ENCODE peak calls at places on chromosomes 13 and 19, in eight cellular contexts. One of them, this sample, is unnamed.

GRCh38 chr13:113216165-113217056 is 7.0 kb downstream of the CUL4A start:
- DNase-seq in upper lobe of right lung: peak
- DNase-seq in cardiac muscle cell: peak
- DNase-seq in WTC11: no peak
- DNase-seq in HL-60: no peak
- DNase-seq in neural crest cell: no peak
- DNase-seq in colonic mucosa: peak
- DNase-seq in HCT116: peak
- DNase-seq in this sample: no peak

GRCh38 chr19:18915639-18916038 is 3.5 kb downstream of the COPE start:
- DNase-seq in neural crest cell: peak
- DNase-seq in HL-60: no peak
- DNase-seq in HCT116: peak
- DNase-seq in colonic mucosa: peak
- DNase-seq in WTC11: peak
- DNase-seq in upper lobe of right lung: no peak
- DNase-seq in cardiac muscle cell: peak
- DNase-seq in this sample: no peak

GRCh38 chr19:8611890-8612806 is 1.6 kb upstream of the ADAMTS10 start:
- DNase-seq in neural crest cell: no peak
- DNase-seq in HL-60: no peak
- DNase-seq in colonic mucosa: peak
- DNase-seq in HCT116: no peak
- DNase-seq in upper lobe of right lung: no peak
- DNase-seq in cardiac muscle cell: peak
- DNase-seq in WTC11: peak
- DNase-seq in this sample: no peak

GRCh38 chr13:69306766-69307165 is 800.9 kb upstream of the ATXN8OS start:
- DNase-seq in cardiac muscle cell: no peak
- DNase-seq in colonic mucosa: no peak
- DNase-seq in HCT116: no peak
- DNase-seq in upper lobe of right lung: no peak
- DNase-seq in neural crest cell: no peak
- DNase-seq in WTC11: no peak
- DNase-seq in HL-60: no peak
- DNase-seq in this sample: no peak

GRCh38 chr13:75395056-75395455 is 86.9 kb downstream of the TBC1D4 start:
- DNase-seq in neural crest cell: no peak
- DNase-seq in upper lobe of right lung: no peak
- DNase-seq in HL-60: no peak
- DNase-seq in HCT116: no peak
- DNase-seq in cardiac muscle cell: no peak
- DNase-seq in colonic mucosa: no peak
- DNase-seq in WTC11: no peak
- DNase-seq in this sample: no peak

GRCh38 chr19:10927691-10928562 is 512 bp downstream of the YIPF2 start:
- DNase-seq in WTC11: no peak
- DNase-seq in neural crest cell: no peak
- DNase-seq in colonic mucosa: no peak
- DNase-seq in HCT116: no peak
- DNase-seq in upper lobe of right lung: no peak
- DNase-seq in cardiac muscle cell: no peak
- DNase-seq in HL-60: peak
- DNase-seq in this sample: no peak

GRCh38 chr19:33302974-33303790 is 848 bp upstream of the CEBPA start:
- DNase-seq in upper lobe of right lung: peak
- DNase-seq in cardiac muscle cell: peak
- DNase-seq in WTC11: peak
- DNase-seq in neural crest cell: peak
- DNase-seq in colonic mucosa: no peak
- DNase-seq in HCT116: no peak
- DNase-seq in HL-60: peak
- DNase-seq in this sample: peak

GRCh38 chr19:49811328-49811727 is 1.8 kb downstream of the FUZ start:
- DNase-seq in neural crest cell: no peak
- DNase-seq in WTC11: no peak
- DNase-seq in cardiac muscle cell: no peak
- DNase-seq in HL-60: no peak
- DNase-seq in HCT116: no peak
- DNase-seq in colonic mucosa: no peak
- DNase-seq in upper lobe of right lung: no peak
- DNase-seq in this sample: no peak

GRCh38 chr13:80037505-80037888 is 303.4 kb downstream of the SPRY2 start:
- DNase-seq in colonic mucosa: no peak
- DNase-seq in upper lobe of right lung: no peak
- DNase-seq in neural crest cell: no peak
- DNase-seq in HCT116: no peak
- DNase-seq in HL-60: no peak
- DNase-seq in cardiac muscle cell: peak
- DNase-seq in WTC11: no peak
- DNase-seq in this sample: no peak

GRCh38 chr19:5309438-5310204 is 31.0 kb downstream of the PTPRS start:
- DNase-seq in HCT116: no peak
- DNase-seq in WTC11: peak
- DNase-seq in cardiac muscle cell: peak
- DNase-seq in neural crest cell: no peak
- DNase-seq in colonic mucosa: no peak
- DNase-seq in HL-60: no peak
- DNase-seq in upper lobe of right lung: no peak
- DNase-seq in this sample: no peak

GRCh38 chr19:7512400-7512851 is 3.5 kb upstream of the ZNF358 start:
- DNase-seq in WTC11: no peak
- DNase-seq in HL-60: no peak
- DNase-seq in colonic mucosa: no peak
- DNase-seq in HCT116: no peak
- DNase-seq in cardiac muscle cell: no peak
- DNase-seq in upper lobe of right lung: no peak
- DNase-seq in neural crest cell: no peak
- DNase-seq in this sample: no peak

GRCh38 chr19:43432866-43433673 is 18.4 kb downstream of the TEX101 start:
- DNase-seq in colonic mucosa: peak
- DNase-seq in WTC11: peak
- DNase-seq in upper lobe of right lung: peak
- DNase-seq in neural crest cell: peak
- DNase-seq in HL-60: no peak
- DNase-seq in cardiac muscle cell: peak
- DNase-seq in HCT116: peak
- DNase-seq in this sample: peak

GRCh38 chr13:74134226-74134776 is at the start of gene KLF12:
- DNase-seq in HL-60: no peak
- DNase-seq in neural crest cell: peak
- DNase-seq in upper lobe of right lung: peak
- DNase-seq in colonic mucosa: peak
- DNase-seq in WTC11: peak
- DNase-seq in cardiac muscle cell: peak
- DNase-seq in HCT116: peak
- DNase-seq in this sample: peak

GRCh38 chr13:45691667-45692066 is 10.5 kb upstream of the CBY2 start:
- DNase-seq in colonic mucosa: no peak
- DNase-seq in WTC11: no peak
- DNase-seq in upper lobe of right lung: no peak
- DNase-seq in neural crest cell: no peak
- DNase-seq in HCT116: no peak
- DNase-seq in HL-60: no peak
- DNase-seq in cardiac muscle cell: no peak
- DNase-seq in this sample: no peak

GRCh38 chr13:23147264-23147663 is 33.5 kb upstream of the SGCG start:
- DNase-seq in colonic mucosa: no peak
- DNase-seq in upper lobe of right lung: no peak
- DNase-seq in HL-60: no peak
- DNase-seq in cardiac muscle cell: no peak
- DNase-seq in HCT116: no peak
- DNase-seq in WTC11: no peak
- DNase-seq in neural crest cell: no peak
- DNase-seq in this sample: no peak

GRCh38 chr19:57620673-57621348 is 6.8 kb downstream of the ZNF134 start:
- DNase-seq in WTC11: no peak
- DNase-seq in colonic mucosa: no peak
- DNase-seq in HCT116: no peak
- DNase-seq in upper lobe of right lung: no peak
- DNase-seq in neural crest cell: no peak
- DNase-seq in cardiac muscle cell: peak
- DNase-seq in HL-60: no peak
- DNase-seq in this sample: no peak

GRCh38 chr19:57830071-57830602 is at the start of gene ZNF587B:
- DNase-seq in cardiac muscle cell: peak
- DNase-seq in upper lobe of right lung: peak
- DNase-seq in WTC11: peak
- DNase-seq in HL-60: no peak
- DNase-seq in colonic mucosa: peak
- DNase-seq in HCT116: peak
- DNase-seq in neural crest cell: peak
- DNase-seq in this sample: peak

GRCh38 chr13:52104624-52105023 is 24.2 kb downstream of the NEK5 start:
- DNase-seq in HL-60: peak
- DNase-seq in colonic mucosa: no peak
- DNase-seq in neural crest cell: no peak
- DNase-seq in WTC11: no peak
- DNase-seq in upper lobe of right lung: no peak
- DNase-seq in cardiac muscle cell: peak
- DNase-seq in HCT116: no peak
- DNase-seq in this sample: no peak

GRCh38 chr19:45526143-45526542 is 18.9 kb downstream of the VASP start:
- DNase-seq in upper lobe of right lung: peak
- DNase-seq in colonic mucosa: peak
- DNase-seq in HL-60: no peak
- DNase-seq in neural crest cell: peak
- DNase-seq in cardiac muscle cell: peak
- DNase-seq in HCT116: no peak
- DNase-seq in WTC11: peak
- DNase-seq in this sample: no peak

GRCh38 chr13:113953561-113953960 is 20.3 kb downstream of the C13orf46 start:
- DNase-seq in upper lobe of right lung: no peak
- DNase-seq in neural crest cell: no peak
- DNase-seq in cardiac muscle cell: no peak
- DNase-seq in colonic mucosa: no peak
- DNase-seq in HL-60: no peak
- DNase-seq in HCT116: no peak
- DNase-seq in WTC11: no peak
- DNase-seq in this sample: no peak

GRCh38 chr13:37602743-37603381 is 4.3 kb upstream of the POSTN start:
- DNase-seq in colonic mucosa: no peak
- DNase-seq in neural crest cell: no peak
- DNase-seq in upper lobe of right lung: no peak
- DNase-seq in HL-60: no peak
- DNase-seq in HCT116: no peak
- DNase-seq in WTC11: no peak
- DNase-seq in cardiac muscle cell: peak
- DNase-seq in this sample: no peak

GRCh38 chr13:80341771-80342271 is 895 bp upstream of the SPRY2 start:
- DNase-seq in cardiac muscle cell: peak
- DNase-seq in HL-60: no peak
- DNase-seq in colonic mucosa: peak
- DNase-seq in HCT116: no peak
- DNase-seq in neural crest cell: peak
- DNase-seq in upper lobe of right lung: peak
- DNase-seq in WTC11: peak
- DNase-seq in this sample: no peak

GRCh38 chr19:38004505-38005223 is 97.7 kb downstream of the SIPA1L3 start:
- DNase-seq in WTC11: peak
- DNase-seq in upper lobe of right lung: peak
- DNase-seq in neural crest cell: peak
- DNase-seq in colonic mucosa: peak
- DNase-seq in cardiac muscle cell: peak
- DNase-seq in HCT116: peak
- DNase-seq in HL-60: no peak
- DNase-seq in this sample: no peak

GRCh38 chr19:12847159-12848139 is 9.1 kb downstream of the MAST1 start:
- DNase-seq in HL-60: peak
- DNase-seq in upper lobe of right lung: peak
- DNase-seq in HCT116: no peak
- DNase-seq in neural crest cell: peak
- DNase-seq in colonic mucosa: peak
- DNase-seq in WTC11: peak
- DNase-seq in cardiac muscle cell: peak
- DNase-seq in this sample: peak
- TF ChIP-seq CTCF in HL-60: peak
- TF ChIP-seq CTCF in upper lobe of right lung: peak
- TF ChIP-seq CTCF in HCT116: peak
- TF ChIP-seq CTCF in neural crest cell: peak
- TF ChIP-seq CTCF in colonic mucosa: peak
- TF ChIP-seq CTCF in WTC11: peak
- TF ChIP-seq CTCF in cardiac muscle cell: peak
- TF ChIP-seq CTCF in this sample: peak

DNA sequence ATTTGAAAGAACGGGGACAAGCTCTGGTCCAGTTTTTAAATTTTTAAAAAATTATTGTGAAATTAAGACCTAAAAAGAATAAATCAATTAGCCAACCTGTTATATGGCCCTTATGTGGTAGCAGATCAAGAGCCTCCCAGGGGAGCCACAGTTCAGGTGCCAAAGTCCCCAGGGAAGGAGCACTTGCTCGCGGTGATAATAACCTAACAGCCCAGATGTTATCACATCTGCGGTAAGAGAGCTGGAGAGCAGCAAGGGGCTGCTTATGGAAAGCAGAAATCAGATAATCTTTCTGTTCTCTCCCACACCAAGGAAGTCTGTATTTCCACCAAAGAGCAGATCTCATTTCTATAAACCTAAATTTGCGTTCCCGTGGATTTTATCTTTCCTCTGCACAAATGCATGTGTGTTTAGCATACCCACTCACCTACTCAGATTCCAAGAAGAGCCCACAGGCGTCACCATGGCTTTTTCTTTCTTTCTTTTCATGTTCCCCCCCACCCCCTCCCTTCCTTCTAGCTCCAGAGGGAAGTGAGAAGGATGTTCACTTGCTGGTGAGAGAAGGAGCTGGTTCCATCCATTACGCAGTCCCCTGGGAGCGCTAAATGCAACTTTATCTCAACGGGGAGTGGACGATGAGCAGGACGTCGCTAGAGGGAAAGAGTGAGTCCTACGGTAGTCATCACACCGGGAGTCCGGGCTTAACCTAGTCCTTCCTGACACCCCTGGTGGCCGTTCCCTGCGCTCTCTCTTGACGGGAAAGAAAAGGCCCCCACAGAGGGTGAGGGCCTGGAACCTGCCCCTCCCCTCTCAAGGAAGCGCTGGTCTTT is 1.6 kb upstream of the POU4F1 start:
- DNase-seq in HL-60: no peak
- DNase-seq in WTC11: peak
- DNase-seq in HCT116: no peak
- DNase-seq in upper lobe of right lung: no peak
- DNase-seq in colonic mucosa: no peak
- DNase-seq in cardiac muscle cell: no peak
- DNase-seq in neural crest cell: no peak
- DNase-seq in this sample: no peak
- TF ChIP-seq CTCF in HL-60: no peak
- TF ChIP-seq CTCF in WTC11: no peak
- TF ChIP-seq CTCF in HCT116: no peak
- TF ChIP-seq CTCF in upper lobe of right lung: no peak
- TF ChIP-seq CTCF in colonic mucosa: no peak
- TF ChIP-seq CTCF in cardiac muscle cell: no peak
- TF ChIP-seq CTCF in neural crest cell: peak
- TF ChIP-seq CTCF in this sample: no peak

GRCh38 chr19:29532097-29532496 is 6.3 kb downstream of the VSTM2B start:
- DNase-seq in HCT116: no peak
- DNase-seq in HL-60: no peak
- DNase-seq in colonic mucosa: no peak
- DNase-seq in cardiac muscle cell: no peak
- DNase-seq in WTC11: peak
- DNase-seq in neural crest cell: no peak
- DNase-seq in upper lobe of right lung: no peak
- DNase-seq in this sample: no peak
- TF ChIP-seq CTCF in HCT116: no peak
- TF ChIP-seq CTCF in HL-60: no peak
- TF ChIP-seq CTCF in colonic mucosa: no peak
- TF ChIP-seq CTCF in cardiac muscle cell: no peak
- TF ChIP-seq CTCF in WTC11: no peak
- TF ChIP-seq CTCF in neural crest cell: no peak
- TF ChIP-seq CTCF in upper lobe of right lung: no peak
- TF ChIP-seq CTCF in this sample: no peak

GRCh38 chr13:27203854-27204253 is 32.2 kb upstream of the USP12 start:
- DNase-seq in colonic mucosa: no peak
- DNase-seq in cardiac muscle cell: peak
- DNase-seq in WTC11: no peak
- DNase-seq in HCT116: no peak
- DNase-seq in HL-60: no peak
- DNase-seq in neural crest cell: no peak
- DNase-seq in upper lobe of right lung: no peak
- DNase-seq in this sample: no peak
- TF ChIP-seq CTCF in colonic mucosa: no peak
- TF ChIP-seq CTCF in cardiac muscle cell: peak
- TF ChIP-seq CTCF in WTC11: no peak
- TF ChIP-seq CTCF in HCT116: peak
- TF ChIP-seq CTCF in HL-60: no peak
- TF ChIP-seq CTCF in neural crest cell: no peak
- TF ChIP-seq CTCF in upper lobe of right lung: peak
- TF ChIP-seq CTCF in this sample: no peak

This sample was measured in natural killer cell.